ENCODE peak calls at places on chromosomes 13 and 19, in seven cellular contexts. One of them, this sample, is unnamed.

GRCh38 chr13:91162180-91162579 is 185.3 kb upstream of the MIR17HG start:
- DNase-seq in A549: no peak
- DNase-seq in WTC11: peak; percentile 23
- DNase-seq in nephron progenitor cell: no peak
- DNase-seq in RWPE1: no peak
- DNase-seq in uterus: no peak
- DNase-seq in AG09319: no peak
- DNase-seq in this sample: no peak

GRCh38 chr13:60258349-60258748 is 94.6 kb upstream of the DIAPH3 start:
- DNase-seq in A549: no peak
- DNase-seq in WTC11: peak; percentile 63
- DNase-seq in nephron progenitor cell: no peak
- DNase-seq in RWPE1: no peak
- DNase-seq in uterus: no peak
- DNase-seq in AG09319: no peak
- DNase-seq in this sample: no peak

GRCh38 chr19:4208385-4209094 is 20.8 kb upstream of the EBI3 start:
- DNase-seq in A549: peak; percentile 55
- DNase-seq in WTC11: no peak
- DNase-seq in nephron progenitor cell: no peak
- DNase-seq in RWPE1: no peak
- DNase-seq in uterus: no peak
- DNase-seq in AG09319: no peak
- DNase-seq in this sample: no peak

GRCh38 chr13:27744861-27745260 is 47.4 kb upstream of the GSX1 start:
- DNase-seq in A549: no peak
- DNase-seq in WTC11: peak; percentile 41
- DNase-seq in nephron progenitor cell: peak; percentile 23
- DNase-seq in RWPE1: no peak
- DNase-seq in uterus: no peak
- DNase-seq in AG09319: no peak
- DNase-seq in this sample: no peak

GRCh38 chr13:77460195-77460594 is 75.3 kb upstream of the SCEL start:
- DNase-seq in A549: no peak
- DNase-seq in WTC11: no peak
- DNase-seq in nephron progenitor cell: no peak
- DNase-seq in RWPE1: no peak
- DNase-seq in uterus: no peak
- DNase-seq in AG09319: no peak
- DNase-seq in this sample: no peak

GRCh38 chr19:49555600-49556411 is 24.6 kb downstream of the NOSIP start:
- DNase-seq in A549: peak; percentile 72
- DNase-seq in WTC11: peak; percentile 95
- DNase-seq in nephron progenitor cell: peak; percentile 87
- DNase-seq in RWPE1: peak; percentile 69
- DNase-seq in uterus: peak; percentile 68
- DNase-seq in AG09319: no peak
- DNase-seq in this sample: peak; percentile 58

GRCh38 chr13:87680298-87680697 is 9.1 kb downstream of the SLITRK5 start:
- DNase-seq in A549: no peak
- DNase-seq in WTC11: no peak
- DNase-seq in nephron progenitor cell: no peak
- DNase-seq in RWPE1: no peak
- DNase-seq in uterus: no peak
- DNase-seq in AG09319: no peak
- DNase-seq in this sample: no peak

GRCh38 chr13:34294483-34295129 is 476.7 kb downstream of the RFC3 start:
- DNase-seq in A549: no peak
- DNase-seq in WTC11: no peak
- DNase-seq in nephron progenitor cell: no peak
- DNase-seq in RWPE1: no peak
- DNase-seq in uterus: no peak
- DNase-seq in AG09319: no peak
- DNase-seq in this sample: no peak

GRCh38 chr13:102974574-102975195 is 91.5 kb downstream of the SLC10A2 start:
- DNase-seq in A549: no peak
- DNase-seq in WTC11: no peak
- DNase-seq in nephron progenitor cell: no peak
- DNase-seq in RWPE1: no peak
- DNase-seq in uterus: no peak
- DNase-seq in AG09319: no peak
- DNase-seq in this sample: no peak

GRCh38 chr13:85386424-85386823 is 412.8 kb downstream of the SLITRK6 start:
- DNase-seq in A549: no peak
- DNase-seq in WTC11: no peak
- DNase-seq in nephron progenitor cell: no peak
- DNase-seq in RWPE1: no peak
- DNase-seq in uterus: no peak
- DNase-seq in AG09319: no peak
- DNase-seq in this sample: no peak

GRCh38 chr13:99926014-99926731 is 45.4 kb downstream of the ZIC5 start:
- DNase-seq in A549: peak; percentile 24
- DNase-seq in WTC11: no peak
- DNase-seq in nephron progenitor cell: peak; percentile 27
- DNase-seq in RWPE1: peak; percentile 62
- DNase-seq in uterus: no peak
- DNase-seq in AG09319: no peak
- DNase-seq in this sample: peak; percentile 3

GRCh38 chr13:44758595-44759221 is 182.6 kb upstream of the TSC22D1 start:
- DNase-seq in A549: no peak
- DNase-seq in WTC11: no peak
- DNase-seq in nephron progenitor cell: no peak
- DNase-seq in RWPE1: peak; percentile 85
- DNase-seq in uterus: no peak
- DNase-seq in AG09319: peak; percentile 22
- DNase-seq in this sample: peak; percentile 80

GRCh38 chr13:27170221-27170520 is 1.4 kb downstream of the USP12 start:
- DNase-seq in A549: no peak
- DNase-seq in WTC11: no peak
- DNase-seq in nephron progenitor cell: no peak
- DNase-seq in RWPE1: peak; percentile 43
- DNase-seq in uterus: no peak
- DNase-seq in AG09319: no peak
- DNase-seq in this sample: peak; percentile 73

GRCh38 chr13:101394597-101394996 is 21.7 kb downstream of the NALCN start:
- DNase-seq in A549: no peak
- DNase-seq in WTC11: no peak
- DNase-seq in nephron progenitor cell: no peak
- DNase-seq in RWPE1: no peak
- DNase-seq in uterus: no peak
- DNase-seq in AG09319: no peak
- DNase-seq in this sample: no peak

GRCh38 chr13:20826810-20827560 is 53.2 kb upstream of the EEF1AKMT1 start:
- DNase-seq in A549: no peak
- DNase-seq in WTC11: no peak
- DNase-seq in nephron progenitor cell: no peak
- DNase-seq in RWPE1: no peak
- DNase-seq in uterus: no peak
- DNase-seq in AG09319: no peak
- DNase-seq in this sample: no peak

GRCh38 chr19:17248011-17248776 is 2.5 kb upstream of the NR2F6 start:
- DNase-seq in A549: no peak
- DNase-seq in WTC11: peak; percentile 81
- DNase-seq in nephron progenitor cell: peak; percentile 76
- DNase-seq in RWPE1: peak; percentile 67
- DNase-seq in uterus: no peak
- DNase-seq in AG09319: no peak
- DNase-seq in this sample: no peak

GRCh38 chr19:54014920-54015560 is 23.6 kb downstream of the CACNG6 start:
- DNase-seq in A549: no peak
- DNase-seq in WTC11: no peak
- DNase-seq in nephron progenitor cell: peak; percentile 33
- DNase-seq in RWPE1: no peak
- DNase-seq in uterus: no peak
- DNase-seq in AG09319: no peak
- DNase-seq in this sample: no peak

GRCh38 chr13:112782433-112783010 is 92.7 kb downstream of the ATP11A start:
- DNase-seq in A549: no peak
- DNase-seq in WTC11: no peak
- DNase-seq in nephron progenitor cell: no peak
- DNase-seq in RWPE1: no peak
- DNase-seq in uterus: no peak
- DNase-seq in AG09319: no peak
- DNase-seq in this sample: no peak

GRCh38 chr19:8368136-8368535 is 4.2 kb downstream of the ANGPTL4 start:
- DNase-seq in A549: no peak
- DNase-seq in WTC11: no peak
- DNase-seq in nephron progenitor cell: no peak
- DNase-seq in RWPE1: no peak
- DNase-seq in uterus: no peak
- DNase-seq in AG09319: no peak
- DNase-seq in this sample: no peak

GRCh38 chr13:101231751-101232428 is 184.4 kb downstream of the NALCN start:
- DNase-seq in A549: no peak
- DNase-seq in WTC11: no peak
- DNase-seq in nephron progenitor cell: no peak
- DNase-seq in RWPE1: peak; percentile 15
- DNase-seq in uterus: no peak
- DNase-seq in AG09319: no peak
- DNase-seq in this sample: no peak

GRCh38 chr19:28319208-28319607 is 893.7 kb downstream of the UQCRFS1 start:
- DNase-seq in A549: no peak
- DNase-seq in WTC11: no peak
- DNase-seq in nephron progenitor cell: no peak
- DNase-seq in RWPE1: no peak
- DNase-seq in uterus: no peak
- DNase-seq in AG09319: no peak
- DNase-seq in this sample: no peak
- TF ChIP-seq CTCF in A549: no peak
- TF ChIP-seq CTCF in WTC11: no peak
- TF ChIP-seq CTCF in nephron progenitor cell: no peak
- TF ChIP-seq CTCF in RWPE1: no peak
- TF ChIP-seq CTCF in uterus: no peak
- TF ChIP-seq CTCF in AG09319: no peak
- TF ChIP-seq CTCF in this sample: no peak

GRCh38 chr19:9566729-9567128 is 17.6 kb downstream of the ZNF121 start:
- DNase-seq in A549: no peak
- DNase-seq in WTC11: no peak
- DNase-seq in nephron progenitor cell: no peak
- DNase-seq in RWPE1: no peak
- DNase-seq in uterus: no peak
- DNase-seq in AG09319: no peak
- DNase-seq in this sample: no peak
- TF ChIP-seq CTCF in A549: no peak
- TF ChIP-seq CTCF in WTC11: no peak
- TF ChIP-seq CTCF in nephron progenitor cell: no peak
- TF ChIP-seq CTCF in RWPE1: no peak
- TF ChIP-seq CTCF in uterus: no peak
- TF ChIP-seq CTCF in AG09319: no peak
- TF ChIP-seq CTCF in this sample: no peak

DNA sequence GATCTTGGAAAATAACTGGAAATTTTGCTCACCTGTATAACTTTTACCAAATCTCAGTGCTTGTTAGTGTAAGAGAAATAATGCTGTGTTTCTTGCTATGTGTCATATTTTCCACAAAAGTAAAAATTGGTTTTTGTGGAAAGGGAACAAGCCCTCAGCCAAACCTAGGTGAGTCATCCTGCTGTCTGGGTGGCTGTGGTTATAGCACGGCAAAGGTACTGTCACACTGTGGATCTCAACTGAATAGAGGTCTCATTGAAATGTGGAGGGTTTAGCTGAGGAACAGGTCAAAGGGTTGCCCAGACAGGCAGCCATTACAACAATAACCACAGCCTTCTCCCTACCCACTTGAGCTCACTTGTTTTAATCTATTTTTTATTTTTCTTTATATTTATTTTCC is 338.8 kb upstream of the DACH1 start:
- DNase-seq in A549: no peak
- DNase-seq in WTC11: no peak
- DNase-seq in nephron progenitor cell: no peak
- DNase-seq in RWPE1: no peak
- DNase-seq in uterus: no peak
- DNase-seq in AG09319: no peak
- DNase-seq in this sample: no peak
- TF ChIP-seq CTCF in A549: no peak
- TF ChIP-seq CTCF in WTC11: no peak
- TF ChIP-seq CTCF in nephron progenitor cell: no peak
- TF ChIP-seq CTCF in RWPE1: no peak
- TF ChIP-seq CTCF in uterus: no peak
- TF ChIP-seq CTCF in AG09319: no peak
- TF ChIP-seq CTCF in this sample: no peak

GRCh38 chr13:19818223-19818842 is 35.6 kb upstream of the PSPC1 start:
- DNase-seq in A549: peak; percentile 7
- DNase-seq in WTC11: peak; percentile 95
- DNase-seq in nephron progenitor cell: peak; percentile 79
- DNase-seq in RWPE1: no peak
- DNase-seq in uterus: no peak
- DNase-seq in AG09319: no peak
- DNase-seq in this sample: no peak
- TF ChIP-seq CTCF in A549: peak; percentile 34
- TF ChIP-seq CTCF in WTC11: peak; percentile 88
- TF ChIP-seq CTCF in nephron progenitor cell: peak; percentile 76
- TF ChIP-seq CTCF in RWPE1: peak; percentile 45
- TF ChIP-seq CTCF in uterus: peak; percentile 10
- TF ChIP-seq CTCF in AG09319: peak; percentile 26
- TF ChIP-seq CTCF in this sample: peak; percentile 48